ENCODE peak calls at places on chromosomes 12 and 14, in four cellular contexts. One of them, this sample, is unnamed.

GRCh38 chr12:118404876-118405521 is 28.6 kb downstream of the SUDS3 start:
- DNase-seq in upper lobe of right lung: no peak
- DNase-seq in left lung: no peak
- DNase-seq in AG04450: peak; percentile 27
- DNase-seq in this sample: peak; percentile 61

GRCh38 chr12:61504396-61505115 is 755.6 kb upstream of the USP15 start:
- DNase-seq in AG04450: no peak
- DNase-seq in left lung: no peak
- DNase-seq in upper lobe of right lung: no peak
- DNase-seq in this sample: no peak

GRCh38 chr14:59870277-59871165 is at the start of gene RTN1:
- DNase-seq in left lung: peak; percentile 93
- DNase-seq in AG04450: peak; percentile 2
- DNase-seq in upper lobe of right lung: peak; percentile 87
- DNase-seq in this sample: peak; percentile 83

GRCh38 chr12:26271889-26272492 is 76.6 kb downstream of the SSPN start:
- DNase-seq in left lung: peak; percentile 82
- DNase-seq in upper lobe of right lung: peak; percentile 75
- DNase-seq in AG04450: peak; percentile 86
- DNase-seq in this sample: no peak

GRCh38 chr14:103161054-103161397 is 37.8 kb downstream of the TNFAIP2 start:
- DNase-seq in AG04450: no peak
- DNase-seq in upper lobe of right lung: no peak
- DNase-seq in left lung: no peak
- DNase-seq in this sample: no peak

GRCh38 chr14:93987376-93987775 is 9.7 kb upstream of the CCDC197 start:
- DNase-seq in upper lobe of right lung: no peak
- DNase-seq in left lung: no peak
- DNase-seq in AG04450: no peak
- DNase-seq in this sample: no peak

GRCh38 chr14:100305446-100306255 is 593 bp downstream of the SLC25A29 start:
- DNase-seq in left lung: peak; percentile 90
- DNase-seq in upper lobe of right lung: peak; percentile 85
- DNase-seq in AG04450: no peak
- DNase-seq in this sample: peak; percentile 32

GRCh38 chr12:106258935-106259334 is 11.1 kb upstream of the CKAP4 start:
- DNase-seq in upper lobe of right lung: no peak
- DNase-seq in AG04450: no peak
- DNase-seq in left lung: no peak
- DNase-seq in this sample: no peak

GRCh38 chr14:84591827-84592540 is 938.0 kb upstream of the FLRT2 start:
- DNase-seq in upper lobe of right lung: no peak
- DNase-seq in left lung: no peak
- DNase-seq in AG04450: no peak
- DNase-seq in this sample: no peak

GRCh38 chr14:24392327-24393098 is 6.3 kb upstream of the NYNRIN start:
- DNase-seq in AG04450: no peak
- DNase-seq in left lung: no peak
- DNase-seq in upper lobe of right lung: no peak
- DNase-seq in this sample: no peak

GRCh38 chr14:62269204-62269603 is 507.0 kb downstream of the SNAPC1 start:
- DNase-seq in AG04450: no peak
- DNase-seq in left lung: no peak
- DNase-seq in upper lobe of right lung: no peak
- DNase-seq in this sample: no peak

GRCh38 chr14:98984719-98985041 is 287.3 kb downstream of the BCL11B start:
- DNase-seq in upper lobe of right lung: no peak
- DNase-seq in AG04450: no peak
- DNase-seq in left lung: no peak
- DNase-seq in this sample: no peak

GRCh38 chr12:102481705-102482104 is 1.3 kb upstream of the IGF1 start:
- DNase-seq in left lung: no peak
- DNase-seq in AG04450: no peak
- DNase-seq in upper lobe of right lung: no peak
- DNase-seq in this sample: no peak
- H3K27ac ChIP-seq in left lung: no peak overlapping the region
- H3K27ac ChIP-seq in AG04450: no peak overlapping the region
- H3K27ac ChIP-seq in upper lobe of right lung: no peak overlapping the region
- H3K27ac ChIP-seq in this sample: no peak overlapping the region

GRCh38 chr12:2373307-2373706 is 320.5 kb downstream of the CACNA1C start:
- DNase-seq in upper lobe of right lung: peak; percentile 37
- DNase-seq in AG04450: no peak
- DNase-seq in left lung: no peak
- DNase-seq in this sample: no peak

GRCh38 chr12:2374092-2374740 is 321.4 kb downstream of the CACNA1C start:
- DNase-seq in left lung: no peak
- DNase-seq in AG04450: no peak
- DNase-seq in upper lobe of right lung: no peak
- DNase-seq in this sample: no peak

GRCh38 chr12:2375871-2376270 is 323.1 kb downstream of the CACNA1C start:
- DNase-seq in upper lobe of right lung: no peak
- DNase-seq in AG04450: no peak
- DNase-seq in left lung: no peak
- DNase-seq in this sample: no peak

GRCh38 chr12:2378835-2379330 is 326.1 kb downstream of the CACNA1C start:
- DNase-seq in left lung: no peak
- DNase-seq in upper lobe of right lung: no peak
- DNase-seq in AG04450: no peak
- DNase-seq in this sample: no peak

DNA sequence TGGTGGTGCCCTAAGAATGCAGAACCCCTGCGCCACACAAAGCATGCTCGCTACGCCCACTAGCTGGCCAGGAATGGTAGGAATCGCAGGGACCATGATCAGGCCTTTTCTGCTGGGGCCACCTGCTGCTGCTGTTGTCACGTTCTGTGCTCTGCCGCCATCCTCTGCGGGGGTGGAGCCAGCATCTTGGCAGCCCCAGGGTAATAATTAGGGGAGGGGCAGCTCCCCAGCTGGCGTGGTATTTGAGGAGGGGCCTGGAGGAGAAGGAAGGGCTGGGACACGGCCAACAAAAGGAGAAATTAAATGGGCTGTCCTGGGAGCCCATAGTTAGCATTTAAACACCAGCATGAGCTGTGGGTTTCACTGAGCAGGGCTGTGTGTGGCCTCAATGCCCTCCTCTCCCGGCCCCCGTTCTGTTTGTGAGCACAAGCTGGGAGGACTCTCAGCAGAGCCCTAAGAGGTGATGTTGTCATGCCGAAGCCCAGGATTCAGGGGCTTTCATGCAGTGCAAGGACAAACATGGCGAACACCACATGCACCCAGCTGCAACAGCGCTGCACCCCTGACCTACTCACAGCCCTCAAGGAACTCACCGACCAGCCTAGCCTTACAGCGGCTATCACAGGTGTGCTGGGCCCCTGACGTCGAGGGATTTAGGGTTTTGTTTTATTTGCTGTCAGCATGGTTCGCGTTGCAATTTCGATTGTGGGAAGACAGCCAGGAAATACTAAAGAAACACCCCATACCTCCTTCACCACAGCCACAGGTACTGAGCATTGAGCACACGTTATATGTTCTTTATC is 324.3 kb downstream of the CACNA1C start:
- DNase-seq in AG04450: no peak
- DNase-seq in left lung: no peak
- DNase-seq in upper lobe of right lung: no peak
- DNase-seq in this sample: no peak
- H3K4me3 ChIP-seq in AG04450: no peak overlapping the region
- H3K4me3 ChIP-seq in left lung: no peak overlapping the region
- H3K4me3 ChIP-seq in upper lobe of right lung: no peak overlapping the region
- H3K4me3 ChIP-seq in this sample: no peak overlapping the region

GRCh38 chr12:71551529-71551928 is 111.9 kb downstream of the LGR5 start:
- DNase-seq in AG04450: no peak
- DNase-seq in left lung: no peak
- DNase-seq in upper lobe of right lung: no peak
- DNase-seq in this sample: no peak
- TF ChIP-seq CTCF in AG04450: peak; percentile 56
- TF ChIP-seq CTCF in left lung: peak; percentile 11
- TF ChIP-seq CTCF in upper lobe of right lung: no peak
- TF ChIP-seq CTCF in this sample: peak; percentile 37

DNA sequence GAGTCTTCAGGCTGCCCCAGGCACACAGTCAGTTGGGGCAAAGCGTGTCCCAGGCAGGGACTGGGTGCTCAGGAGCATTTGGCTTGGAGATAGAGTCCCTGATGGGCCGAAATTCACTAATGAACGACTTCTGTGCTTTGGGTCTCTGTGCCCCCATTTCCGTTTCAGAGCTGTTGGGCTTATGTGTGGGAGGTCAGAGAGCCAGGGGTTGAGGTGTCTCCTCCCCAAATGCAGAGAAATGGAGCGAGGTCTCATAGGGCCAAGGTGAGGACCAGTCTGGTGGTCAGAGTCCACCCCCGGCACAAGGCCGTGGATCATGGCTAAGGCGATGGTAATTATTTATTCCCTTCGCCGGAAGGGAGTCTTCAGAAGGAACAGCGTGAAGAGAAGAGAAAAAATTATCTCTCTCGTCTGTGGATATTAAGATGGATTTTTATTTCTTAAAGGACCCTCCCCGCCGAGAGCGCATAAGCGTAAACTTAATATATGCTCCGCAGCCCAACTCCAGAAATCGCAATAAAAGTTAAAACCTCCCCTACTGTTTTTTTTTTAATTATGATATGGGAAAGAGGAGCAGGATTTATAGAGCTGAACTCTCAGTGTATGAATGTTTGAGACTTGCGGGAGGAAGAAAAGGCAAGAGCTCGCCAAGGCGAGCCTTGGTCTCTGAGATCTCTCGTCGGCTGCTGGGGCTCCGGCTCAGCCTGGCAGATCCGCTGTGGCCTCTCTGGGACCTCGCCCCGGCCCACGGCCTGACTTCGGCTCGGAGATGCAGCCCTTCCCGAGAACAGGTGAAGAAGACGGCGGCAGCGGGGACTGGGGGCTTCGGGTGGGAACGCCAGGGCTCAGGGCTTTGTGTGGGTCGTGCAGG is 6.3 kb upstream of the HOXC9 start:
- DNase-seq in upper lobe of right lung: no peak
- DNase-seq in left lung: peak; percentile 78
- DNase-seq in AG04450: no peak
- DNase-seq in this sample: no peak
- H3K27ac ChIP-seq in upper lobe of right lung: no peak overlapping the region
- H3K27ac ChIP-seq in left lung: no peak overlapping the region
- H3K27ac ChIP-seq in AG04450: no peak overlapping the region
- H3K27ac ChIP-seq in this sample: no peak overlapping the region

DNA sequence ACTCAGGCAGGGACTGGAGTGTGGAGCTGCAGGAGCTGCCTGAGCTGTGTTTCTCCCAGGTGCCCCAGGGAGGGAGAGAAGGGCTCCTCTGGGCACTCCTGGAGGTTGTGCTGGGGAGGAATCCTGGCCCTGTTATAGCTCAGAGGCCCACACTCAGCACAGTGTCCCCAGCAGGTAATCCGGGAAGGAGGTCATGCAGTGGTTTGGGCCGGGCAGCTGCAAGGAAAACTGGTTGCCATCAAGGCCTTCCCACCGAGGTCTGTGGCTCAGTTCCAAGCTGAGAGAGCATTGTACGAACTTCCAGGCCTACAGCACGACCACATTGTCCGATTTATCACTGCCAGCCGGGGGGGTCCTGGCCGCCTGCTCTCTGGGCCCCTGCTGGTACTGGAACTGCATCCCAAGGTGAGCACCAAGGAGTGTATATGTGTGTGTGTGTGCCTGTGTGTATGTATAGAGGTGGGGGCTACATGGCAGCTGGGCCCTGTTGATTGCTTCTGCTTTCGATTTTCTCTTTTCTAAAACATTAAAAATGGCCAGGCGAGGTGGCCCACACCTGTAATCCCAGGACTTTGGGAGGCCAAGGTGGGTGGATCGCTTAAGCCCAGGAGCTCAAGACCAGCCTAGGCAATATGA is 2.0 kb downstream of the AMHR2 start:
- DNase-seq in AG04450: no peak
- DNase-seq in upper lobe of right lung: no peak
- DNase-seq in left lung: no peak
- DNase-seq in this sample: no peak
- H3K4me3 ChIP-seq in AG04450: no peak overlapping the region
- H3K4me3 ChIP-seq in upper lobe of right lung: no peak overlapping the region
- H3K4me3 ChIP-seq in left lung: no peak overlapping the region
- H3K4me3 ChIP-seq in this sample: no peak overlapping the region

DNA sequence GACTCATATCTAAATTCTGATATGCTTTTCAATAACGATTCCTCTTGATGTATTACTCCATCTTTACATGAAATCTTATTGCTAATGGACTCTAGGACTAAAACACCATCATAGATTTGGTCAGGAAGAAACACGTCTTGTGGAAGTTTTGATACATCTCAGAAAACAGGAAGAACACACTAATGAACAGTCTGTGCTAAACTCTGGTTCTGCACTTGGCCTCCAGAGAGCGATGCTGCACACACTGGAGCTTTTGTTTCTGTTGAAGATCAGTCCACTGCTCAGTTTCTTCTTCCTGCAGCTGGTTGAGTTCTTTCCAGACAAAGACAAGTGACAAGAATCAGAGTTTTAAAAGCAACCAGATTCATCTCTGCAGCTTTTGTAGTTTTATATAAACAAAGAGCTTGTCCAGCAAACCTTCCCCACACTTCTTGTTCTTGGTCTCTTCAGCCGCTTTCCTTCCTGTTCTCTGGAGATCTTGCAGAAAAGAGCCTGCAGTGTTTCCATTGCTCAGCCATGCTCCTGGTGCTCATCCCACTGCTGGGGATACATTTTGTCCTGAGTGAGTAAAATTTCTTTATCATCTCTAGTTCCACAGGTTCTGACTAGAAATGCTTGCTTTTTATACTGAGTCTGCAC is 229.1 kb upstream of the OR4E1 start:
- DNase-seq in AG04450: no peak
- DNase-seq in upper lobe of right lung: no peak
- DNase-seq in left lung: no peak
- DNase-seq in this sample: no peak
- TF ChIP-seq CTCF in AG04450: peak; percentile 29
- TF ChIP-seq CTCF in upper lobe of right lung: no peak
- TF ChIP-seq CTCF in left lung: no peak
- TF ChIP-seq CTCF in this sample: no peak

DNA sequence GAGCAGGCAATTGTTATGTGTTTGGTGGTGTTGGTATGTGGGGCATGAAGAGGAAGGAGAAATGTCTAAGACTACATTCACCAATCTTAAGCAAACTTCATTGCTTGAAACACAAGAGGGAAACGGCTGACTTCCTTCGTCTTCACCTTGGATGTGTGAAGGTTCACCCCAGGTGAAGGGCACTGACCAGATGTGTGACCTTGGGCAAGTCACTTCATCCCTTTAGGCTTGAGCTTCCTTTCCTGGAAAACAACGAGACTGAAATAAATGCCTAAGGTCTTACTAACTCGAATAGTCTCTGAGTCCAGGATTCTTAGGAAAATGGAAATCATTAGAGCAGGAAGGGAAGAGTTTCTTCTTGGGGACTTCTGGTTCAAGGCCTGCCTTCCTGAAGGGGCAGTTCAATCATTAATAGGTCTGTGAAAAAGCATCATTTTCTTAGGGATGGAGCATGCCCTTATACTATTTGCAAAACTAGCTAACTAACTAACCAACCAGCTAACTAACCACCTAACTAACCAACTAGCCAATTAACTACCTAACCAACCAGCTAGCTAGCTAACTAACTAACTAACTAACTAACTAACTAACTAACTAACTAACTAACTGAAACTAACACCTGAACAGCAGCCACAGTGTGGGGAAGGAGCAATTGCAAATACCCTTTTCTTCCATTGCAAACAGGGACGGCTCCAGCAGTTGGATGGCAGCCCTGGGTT is 31.5 kb upstream of the EMP1 start:
- DNase-seq in AG04450: no peak
- DNase-seq in upper lobe of right lung: no peak
- DNase-seq in left lung: no peak
- DNase-seq in this sample: no peak
- H3K27ac ChIP-seq in AG04450: no peak overlapping the region
- H3K27ac ChIP-seq in upper lobe of right lung: no peak overlapping the region
- H3K27ac ChIP-seq in left lung: no peak overlapping the region
- H3K27ac ChIP-seq in this sample: no peak overlapping the region

This sample was measured in WERI-Rb-1.